ENCODE peak calls at places on chromosomes 11 and 22, in seven cellular contexts. I is neuronal stem cell, J is trophoblast cell, S is H9, E is IMR-90, L is mesenchymal stem cell, M is H1. C is an unnamed sample.
A peak's percentile ranks its signal among the peaks of the same experiment; 100 is the strongest.

GRCh38 chr11:119590651-119591308 is 138.2 kb downstream of the NECTIN1 start:
- DNase-seq in E (no peak), L (no peak), J (no peak), M (no peak), S (peak; percentile 69), I (peak; percentile 31), C (peak; percentile 91)

GRCh38 chr22:24322522-24322921 is 51.9 kb downstream of the SPECC1L start:
- DNase-seq in J (no peak), I (no peak), E (no peak), S (no peak), M (no peak), L (no peak), C (no peak)

GRCh38 chr22:47188337-47189055 is 426.0 kb downstream of the TBC1D22A start:
- DNase-seq in E (no peak), S (peak; percentile 19), M (no peak), L (no peak), I (no peak), J (no peak), C (no peak)

GRCh38 chr11:19727246-19727645 is 14.6 kb downstream of the NAV2 start:
- DNase-seq in I (no peak), E (peak; percentile 80), M (no peak), L (peak; percentile 58), S (no peak), J (no peak), C (no peak)

GRCh38 chr22:49827853-49828598 is at the start of gene BRD1:
- DNase-seq in J (peak; percentile 72), M (no peak), E (peak; percentile 61), I (peak; percentile 37), L (peak; percentile 68), S (peak; percentile 28), C (peak; percentile 61)

GRCh38 chr11:65316979-65317786 is 2.5 kb downstream of the CDC42EP2 start:
- DNase-seq in I (no peak), J (peak; percentile 28), S (peak; percentile 81), L (peak; percentile 62), M (peak; percentile 62), E (peak; percentile 84), C (peak; percentile 60)

GRCh38 chr11:33721984-33722383 is 14.2 kb downstream of the CD59 start:
- DNase-seq in M (no peak), E (no peak), L (no peak), I (no peak), S (no peak), J (no peak), C (no peak)

GRCh38 chr22:29998627-29999026 is 81.6 kb upstream of the HORMAD2 start:
- DNase-seq in L (no peak), M (no peak), I (no peak), J (no peak), S (no peak), E (no peak), C (no peak)

GRCh38 chr11:116046127-116046526 is 541.9 kb upstream of the CADM1 start:
- DNase-seq in M (no peak), S (peak; percentile 8), L (no peak), E (no peak), J (no peak), I (no peak), C (no peak)
- H3K23ac ChIP-seq in M (no peak overlapping the region), S (no peak overlapping the region), L (no peak overlapping the region), E (no peak overlapping the region), J (no peak overlapping the region), I (no peak overlapping the region), C (no peak overlapping the region)

GRCh38 chr11:122632178-122632824 is 23.2 kb upstream of the UBASH3B start:
- DNase-seq in I (no peak), J (peak; percentile 90), S (no peak), L (peak; percentile 46), M (no peak), E (no peak), C (peak; percentile 76)
- H3K4me1 ChIP-seq in I (peaks cover 2% of the 10 kb centered on the region), J (peaks cover 5% of the 10 kb centered on the region), S (no peaks in the 10 kb centered on the region), L (peaks cover 3% of the 10 kb centered on the region), M (no peaks in the 10 kb centered on the region), E (peaks cover 9% of the 10 kb centered on the region), C (no peaks in the 10 kb centered on the region)

GRCh38 chr11:134356656-134357544 is 25.1 kb downstream of the GLB1L2 start:
- DNase-seq in E (no peak), J (no peak), S (no peak), L (no peak), I (no peak), M (no peak), C (no peak)

GRCh38 chr11:134358165-134358852 is 26.5 kb downstream of the GLB1L2 start:
- DNase-seq in S (no peak), L (no peak), J (no peak), I (no peak), M (no peak), E (no peak), C (no peak)

GRCh38 chr11:134357545-134357839 is 25.7 kb downstream of the GLB1L2 start:
- DNase-seq in J (no peak), I (no peak), L (no peak), E (no peak), M (no peak), S (no peak), C (no peak)

GRCh38 chr11:134355136-134355535 is 23.3 kb downstream of the GLB1L2 start:
- DNase-seq in S (no peak), E (no peak), J (no peak), I (no peak), M (no peak), L (no peak), C (no peak)

GRCh38 chr11:134355656-134356055 is 23.9 kb downstream of the GLB1L2 start:
- DNase-seq in M (no peak), S (no peak), J (no peak), L (no peak), E (no peak), I (no peak), C (no peak)
- H3K27ac ChIP-seq in M (no peak overlapping the region), S (no peak overlapping the region), J (no peak overlapping the region), L (no peak overlapping the region), E (no peak overlapping the region), I (no peak overlapping the region), C (no peak overlapping the region)

DNA sequence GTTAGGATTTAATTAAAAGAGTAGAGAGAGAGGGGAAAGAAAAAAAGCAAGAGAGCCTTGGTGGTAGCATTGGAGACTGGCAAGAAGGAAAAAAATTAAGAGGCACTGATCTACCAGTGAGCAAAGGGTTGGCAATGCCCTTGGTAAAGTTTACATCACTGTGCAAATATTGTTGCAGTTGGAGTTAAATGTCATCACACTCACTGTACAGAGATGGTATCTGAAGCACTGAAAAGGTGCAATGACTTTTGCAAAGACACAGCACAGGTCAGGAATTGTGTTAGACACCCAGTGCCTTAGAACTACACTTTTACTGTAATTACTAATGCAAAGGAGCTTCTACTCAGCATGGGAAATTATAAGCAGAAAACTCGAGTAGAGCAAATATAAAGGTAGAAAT is 526.8 kb downstream of the NTM start:
- DNase-seq in M (no peak), L (no peak), E (no peak), S (no peak), J (no peak), I (no peak), C (no peak)
- H3K23ac ChIP-seq in M (no peak overlapping the region), L (no peak overlapping the region), E (peak overlapping the region; percentile 66), S (no peak overlapping the region), J (no peak overlapping the region), I (no peak overlapping the region), C (no peak overlapping the region)

GRCh38 chr22:40212126-40212525 is 34.4 kb downstream of the TNRC6B start:
- DNase-seq in E (no peak), M (no peak), S (no peak), I (no peak), J (no peak), L (no peak), C (no peak)
- H3K4me1 ChIP-seq in E (no peaks in the 10 kb centered on the region), M (peaks cover 38% of the 10 kb centered on the region), S (peaks cover 31% of the 10 kb centered on the region), I (peaks cover 5% of the 10 kb centered on the region), J (no peaks in the 10 kb centered on the region), L (peaks cover 2% of the 10 kb centered on the region), C (peaks cover 11% of the 10 kb centered on the region)

C was measured in mesendoderm.